ENCODE peak calls at places on chromosomes 3 and 15, in seven cellular contexts. Y is stimulated activated CD4-positive, alpha-beta T cell treated with anti-CD3 and anti-CD28 coated beads, TNF-alpha, amount 100 ng/mL, for 24 hours; A is DMS153; E is activated naive CD4-positive, alpha-beta T cell treated with anti-CD3 and anti-CD28 coated beads, Interleukin-2, amount 50 U/mL, for 72 hours; G is D721Med; O is activated T-helper 9 cell treated with anti-CD3 and anti-CD28 coated beads, Interleukin-2, amount 50 U/mL, for 16 hours; M is WTC11. P is an unnamed sample.

GRCh38 chr15:66886241-66886675 is 179.1 kb upstream of the SMAD3 start:
- DNase-seq in Y (no peak), A (no peak), E (no peak), G (no peak), O (no peak), M (no peak), P (no peak)

GRCh38 chr3:127628788-127629456 is at the start of gene PODXL2:
- DNase-seq in Y (peak), A (peak), E (peak), G (peak), O (peak), M (peak), P (no peak)

GRCh38 chr15:34126522-34126921 is 24.6 kb downstream of the PGBD4 start:
- DNase-seq in Y (no peak), A (no peak), E (no peak), G (no peak), O (no peak), M (no peak), P (no peak)

GRCh38 chr3:88151358-88151757 is 1.6 kb downstream of the C3orf38 start:
- DNase-seq in Y (no peak), A (no peak), E (no peak), G (no peak), O (no peak), M (no peak), P (no peak)

GRCh38 chr3:102599819-102600576 is 165.2 kb downstream of the ZPLD1 start:
- DNase-seq in Y (no peak), A (no peak), E (no peak), G (no peak), O (no peak), M (no peak), P (no peak)

GRCh38 chr3:109143646-109144045 is 7.1 kb downstream of the C3orf85 start:
- DNase-seq in Y (no peak), A (no peak), E (no peak), G (no peak), O (no peak), M (no peak), P (no peak)

GRCh38 chr15:98994892-98995291 is 12.7 kb downstream of the PGPEP1L start:
- DNase-seq in Y (no peak), A (no peak), E (no peak), G (no peak), O (no peak), M (no peak), P (no peak)

GRCh38 chr3:13015286-13016082 is 57.7 kb downstream of the IQSEC1 start:
- DNase-seq in Y (peak), A (no peak), E (peak), G (no peak), O (peak), M (no peak), P (no peak)

GRCh38 chr3:134251731-134252391 is 1.2 kb upstream of the RYK start:
- DNase-seq in Y (no peak), A (no peak), E (no peak), G (no peak), O (no peak), M (peak), P (no peak)

GRCh38 chr3:5138214-5138981 is 16.3 kb downstream of the ARL8B start:
- DNase-seq in Y (no peak), A (no peak), E (no peak), G (no peak), O (no peak), M (no peak), P (no peak)

P was measured in GM04504.